ENCODE peak calls at places on chromosomes 3 and 15, in six cellular contexts. B is HCT116, A is H1, S is SK-N-SH, Q is K562, C is GM12878. I is an unnamed sample.

GRCh38 chr3:168091961-168092360 is 3.8 kb downstream of the GOLIM4 start:
- DNase-seq in B (no peak), A (no peak), S (no peak), Q (no peak), C (no peak), I (no peak)

GRCh38 chr15:79617071-79617470 is 184.9 kb downstream of the MINAR1 start:
- DNase-seq in B (no peak), A (no peak), S (no peak), Q (no peak), C (no peak), I (no peak)

GRCh38 chr15:90482124-90483011 is 47.4 kb upstream of the CRTC3 start:
- DNase-seq in B (peak; percentile 34), A (no peak), S (peak; percentile 54), Q (peak; percentile 19), C (no peak), I (no peak)

GRCh38 chr3:47949979-47950378 is 66.2 kb downstream of the MAP4 start:
- DNase-seq in B (no peak), A (no peak), S (no peak), Q (no peak), C (no peak), I (no peak)

GRCh38 chr3:101026881-101027678 is 33.9 kb upstream of the ABI3BP start:
- DNase-seq in B (no peak), A (no peak), S (no peak), Q (no peak), C (no peak), I (no peak)

GRCh38 chr15:79657722-79658121 is 225.6 kb downstream of the MINAR1 start:
- DNase-seq in B (no peak), A (no peak), S (no peak), Q (no peak), C (no peak), I (no peak)

GRCh38 chr15:95840004-95840403 is 490.5 kb upstream of the NR2F2 start:
- DNase-seq in B (no peak), A (no peak), S (no peak), Q (no peak), C (no peak), I (no peak)

GRCh38 chr3:175983369-175983768 is 1124.2 kb downstream of the NAALADL2 start:
- DNase-seq in B (no peak), A (no peak), S (no peak), Q (no peak), C (no peak), I (no peak)

GRCh38 chr15:99409097-99409473 is 156.7 kb upstream of the MEF2A start:
- DNase-seq in B (peak; percentile 38), A (peak; percentile 49), S (peak; percentile 70), Q (no peak), C (no peak), I (peak; percentile 80)

GRCh38 chr3:165641569-165642310 is 195.5 kb downstream of the BCHE start:
- DNase-seq in B (no peak), A (no peak), S (no peak), Q (no peak), C (no peak), I (no peak)

GRCh38 chr3:11510001-11510760 is 133.5 kb downstream of the VGLL4 start:
- DNase-seq in B (no peak), A (no peak), S (peak; percentile 41), Q (no peak), C (no peak), I (no peak)

GRCh38 chr15:43230640-43231115 is 9.9 kb upstream of the EPB42 start:
- DNase-seq in B (no peak), A (no peak), S (no peak), Q (peak; percentile 72), C (no peak), I (peak; percentile 44)

GRCh38 chr15:29926083-29926388 is 103.8 kb upstream of the TJP1 start:
- DNase-seq in B (no peak), A (no peak), S (no peak), Q (no peak), C (no peak), I (no peak)

GRCh38 chr3:109900774-109901173 is 563.4 kb upstream of the DPPA4 start:
- DNase-seq in B (no peak), A (no peak), S (no peak), Q (no peak), C (no peak), I (no peak)

GRCh38 chr15:41494190-41494921 is 682 bp downstream of the ITPKA start:
- DNase-seq in B (no peak), A (no peak), S (peak; percentile 78), Q (peak; percentile 82), C (no peak), I (peak; percentile 49)

GRCh38 chr3:162332344-162332743 is 835.7 kb downstream of the OTOL1 start:
- DNase-seq in B (no peak), A (no peak), S (no peak), Q (no peak), C (no peak), I (no peak)

GRCh38 chr15:76840830-76841460 is 64.2 kb downstream of the SCAPER start:
- DNase-seq in B (peak; percentile 8), A (no peak), S (peak; percentile 42), Q (no peak), C (no peak), I (peak; percentile 59)

GRCh38 chr15:25239471-25240345 is 199.1 kb downstream of the UBE3A start:
- DNase-seq in B (no peak), A (no peak), S (no peak), Q (no peak), C (no peak), I (no peak)

GRCh38 chr3:39473452-39474125 is 6.1 kb downstream of the MOBP start:
- DNase-seq in B (no peak), A (peak; percentile 21), S (no peak), Q (no peak), C (no peak), I (no peak)

DNA sequence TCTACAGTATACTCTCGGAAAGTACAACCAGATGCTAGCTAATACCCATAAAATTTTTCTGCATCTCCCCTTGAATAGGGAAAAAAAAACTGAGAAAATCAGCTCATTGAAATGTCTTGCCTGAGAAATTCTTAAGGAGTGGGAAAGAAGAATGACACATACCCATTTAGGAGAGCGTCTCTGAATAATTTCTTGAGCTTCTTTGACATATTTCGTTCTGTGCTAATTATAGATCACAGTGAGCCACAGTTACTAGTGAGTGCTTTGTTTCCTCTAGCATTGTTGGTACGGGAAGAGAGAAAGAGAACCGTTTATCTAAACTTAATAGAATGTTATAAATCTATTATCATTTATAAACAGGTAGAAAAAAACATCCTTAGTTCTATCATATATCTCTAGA is 588.4 kb downstream of the UNC13C start:
- DNase-seq in B (no peak), A (no peak), S (no peak), Q (no peak), C (no peak), I (no peak)
- TF ChIP-seq JUND in B (no peak), A (no peak), S (no peak), Q (no peak), C (no peak), I (no peak)

GRCh38 chr3:45273681-45274515 is 47.8 kb upstream of the TMEM158 start:
- DNase-seq in B (no peak), A (no peak), S (no peak), Q (peak; percentile 79), C (no peak), I (no peak)
- TF ChIP-seq JUND in B (no peak), A (no peak), S (no peak), Q (peak; percentile 92), C (no peak), I (no peak)

GRCh38 chr3:128247841-128248240 is 94.6 kb downstream of the EEFSEC start:
- DNase-seq in B (no peak), A (no peak), S (no peak), Q (no peak), C (no peak), I (no peak)
- TF ChIP-seq JUND in B (no peak), A (no peak), S (no peak), Q (no peak), C (no peak), I (no peak)

GRCh38 chr3:23762214-23763039 is 43.3 kb upstream of the UBE2E1 start:
- DNase-seq in B (no peak), A (no peak), S (peak; percentile 67), Q (no peak), C (peak; percentile 85), I (no peak)
- TF ChIP-seq JUND in B (no peak), A (no peak), S (no peak), Q (no peak), C (no peak), I (no peak)

GRCh38 chr3:25449857-25450256 is 21.8 kb downstream of the RARB start:
- DNase-seq in B (no peak), A (no peak), S (no peak), Q (no peak), C (no peak), I (no peak)
- TF ChIP-seq JUND in B (no peak), A (no peak), S (no peak), Q (no peak), C (no peak), I (no peak)

GRCh38 chr3:111936967-111937366 is 41.9 kb upstream of the ABHD10 start:
- DNase-seq in B (no peak), A (no peak), S (no peak), Q (no peak), C (no peak), I (no peak)

GRCh38 chr3:111932962-111933361 is 45.9 kb upstream of the ABHD10 start:
- DNase-seq in B (no peak), A (no peak), S (no peak), Q (no peak), C (no peak), I (no peak)

GRCh38 chr3:111936191-111936841 is 42.5 kb upstream of the ABHD10 start:
- DNase-seq in B (peak; percentile 60), A (no peak), S (no peak), Q (no peak), C (no peak), I (no peak)
- TF ChIP-seq JUND in B (peak; percentile 73), A (no peak), S (peak; percentile 69), Q (no peak), C (no peak), I (no peak)

DNA sequence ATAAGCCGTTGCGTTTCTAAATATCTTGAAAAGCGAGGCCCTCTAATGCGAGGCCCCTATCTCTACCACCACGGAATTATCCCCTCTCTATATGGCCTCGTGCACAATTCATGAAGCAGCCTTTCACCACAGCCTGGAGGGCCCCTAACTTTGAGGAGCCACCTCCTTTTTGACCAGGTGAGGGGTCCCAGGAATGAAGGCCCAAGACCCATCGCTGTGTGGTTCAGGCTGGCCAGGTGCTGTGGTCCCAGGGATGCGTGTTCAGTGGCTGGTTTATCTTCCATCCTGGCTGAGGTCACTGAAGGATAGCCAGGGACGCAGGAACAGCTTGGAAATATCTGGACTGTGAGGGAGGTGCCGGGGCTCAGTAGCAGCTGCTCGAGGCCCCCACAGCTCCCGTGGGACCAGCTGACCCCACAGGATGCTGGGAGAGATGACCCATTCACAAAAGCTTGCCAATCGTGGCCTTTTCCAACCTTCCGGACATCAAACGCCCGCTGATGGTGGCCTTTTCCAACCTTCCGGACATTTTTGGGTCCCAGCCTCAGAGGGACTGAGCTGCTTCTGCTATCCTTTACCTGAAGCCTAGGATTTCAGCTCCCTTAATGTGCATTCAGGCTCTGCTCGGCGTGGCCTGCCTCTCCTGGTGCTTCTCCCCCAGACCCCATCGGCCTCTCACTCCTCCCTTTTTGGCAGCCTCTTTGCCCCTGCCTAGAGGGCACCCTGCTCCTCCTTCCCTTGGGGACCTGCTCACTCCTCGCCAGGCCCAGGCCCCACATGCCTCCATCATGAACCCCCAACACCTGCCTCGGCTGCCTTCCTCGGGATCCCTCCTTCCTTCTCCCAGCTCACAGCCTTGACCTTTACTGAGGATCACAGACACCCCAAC is 140.9 kb downstream of the CHSY1 start:
- DNase-seq in B (no peak), A (no peak), S (no peak), Q (no peak), C (no peak), I (no peak)
- TF ChIP-seq JUND in B (no peak), A (no peak), S (no peak), Q (no peak), C (no peak), I (no peak)